ENCODE peak calls at places on chromosomes 4 and X, in five cellular contexts. M, P, B, Z and H are unnamed samples.

GRCh38 chr4:43132010-43132582 is 239.6 kb downstream of the GRXCR1 start:
- DNase-seq in M (peak; percentile 33), P (peak; percentile 87), B (peak; percentile 50), Z (peak; percentile 59), H (no peak)

GRCh38 chr4:34766935-34767859 is 1477.1 kb downstream of the ARAP2 start:
- DNase-seq in B (no peak), P (no peak), Z (no peak), M (no peak), H (no peak)

GRCh38 chrX:63656871-63657580 is 128.0 kb downstream of the ARHGEF9 start:
- DNase-seq in P (no peak), M (no peak), B (no peak), Z (no peak), H (no peak)

GRCh38 chrX:6021316-6022091 is 207.2 kb downstream of the NLGN4X start:
- DNase-seq in M (peak; percentile 2), P (peak; percentile 48), Z (peak; percentile 80), B (no peak), H (no peak)

GRCh38 chr4:87574996-87575395 is 33.3 kb upstream of the DSPP start:
- DNase-seq in P (no peak), M (no peak), B (no peak), Z (no peak), H (no peak)

GRCh38 chrX:25007059-25008053 is 8.4 kb downstream of the ARX start:
- DNase-seq in P (no peak), M (no peak), B (no peak), Z (no peak), H (no peak)

GRCh38 chr4:147362868-147363440 is 117.9 kb upstream of the EDNRA start:
- DNase-seq in Z (no peak), P (no peak), B (no peak), M (no peak), H (no peak)

GRCh38 chr4:95409127-95409526 is 139.6 kb downstream of the UNC5C start:
- DNase-seq in Z (no peak), M (no peak), P (no peak), B (no peak), H (no peak)

GRCh38 chr4:169618286-169618685 is 2.1 kb upstream of the CLCN3 start:
- DNase-seq in P (no peak), Z (no peak), B (no peak), M (no peak), H (no peak)
- TF ChIP-seq CTCF in P (no peak), Z (no peak), B (no peak), M (no peak), H (no peak)

GRCh38 chr4:107317596-107317995 is 281.5 kb upstream of the DKK2 start:
- DNase-seq in B (no peak), Z (peak; percentile 58), P (no peak), M (no peak), H (no peak)

GRCh38 chr4:107315584-107315983 is 279.5 kb upstream of the DKK2 start:
- DNase-seq in M (no peak), P (no peak), Z (no peak), B (no peak), H (no peak)

GRCh38 chr4:107318078-107318477 is 282.0 kb upstream of the DKK2 start:
- DNase-seq in B (no peak), Z (no peak), M (no peak), P (no peak), H (no peak)

GRCh38 chr4:107314156-107314555 is 278.0 kb upstream of the DKK2 start:
- DNase-seq in B (no peak), M (no peak), Z (no peak), P (no peak), H (no peak)

GRCh38 chr4:107312366-107312765 is 276.3 kb upstream of the DKK2 start:
- DNase-seq in Z (no peak), M (no peak), P (no peak), B (no peak), H (no peak)
- TF ChIP-seq CTCF in Z (no peak), M (no peak), P (no peak), B (no peak), H (no peak)

DNA sequence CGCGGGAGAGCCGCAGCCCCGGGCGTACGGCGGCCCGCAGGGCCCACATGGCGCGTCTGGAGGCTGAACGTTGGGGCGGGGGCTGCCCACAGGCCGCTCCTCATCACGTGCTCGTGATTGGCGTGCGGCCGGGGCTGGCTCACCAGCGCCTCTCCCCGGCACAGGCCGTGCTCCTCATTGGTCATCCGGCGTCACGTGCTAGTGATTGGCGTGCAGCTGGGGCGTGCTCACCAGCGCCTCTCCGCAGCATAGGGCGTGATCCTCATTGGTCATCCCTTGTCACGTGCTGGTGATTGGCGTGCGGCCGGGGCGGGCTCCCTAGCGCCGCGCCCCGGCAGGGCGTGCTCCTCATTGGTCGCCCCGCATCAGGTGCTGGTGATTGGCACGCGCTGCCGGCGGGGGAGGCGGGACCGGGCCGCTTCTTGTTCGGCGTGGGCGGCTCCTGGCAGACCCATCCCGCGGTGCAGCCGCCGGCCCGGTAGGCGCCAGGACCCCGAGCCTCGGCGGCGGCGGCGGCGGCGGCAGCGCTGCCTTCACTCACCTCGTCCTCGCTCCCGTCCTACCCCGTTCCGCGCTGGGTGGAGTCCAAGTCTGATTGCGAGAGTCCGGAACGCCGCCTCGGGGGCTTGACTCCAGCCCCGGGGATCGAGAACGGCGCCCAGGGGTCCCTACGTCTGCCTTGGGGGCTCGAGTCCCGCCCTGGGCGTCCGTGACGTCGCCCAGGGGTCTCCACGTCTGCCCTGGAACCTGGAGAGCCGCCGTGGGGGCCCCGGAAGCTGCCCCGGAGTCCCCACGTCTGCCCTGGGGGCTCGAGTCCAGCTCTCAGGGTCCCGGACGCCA is at the start of gene GTPBP6:
- DNase-seq in Z (peak; percentile 99), P (peak; percentile 98), M (peak; percentile 99), B (peak; percentile 100), H (peak; percentile 100)
- TF ChIP-seq CTCF in Z (peak; percentile 37), P (no peak), M (peak; percentile 5), B (no peak), H (peak; percentile 45)

GRCh38 chrX:40542208-40542607 is 38.6 kb upstream of the ATP6AP2 start:
- DNase-seq in M (no peak), B (no peak), Z (no peak), P (peak; percentile 20), H (no peak)
- TF ChIP-seq CTCF in M (peak; percentile 26), B (no peak), Z (peak; percentile 29), P (no peak), H (peak; percentile 11)

DNA sequence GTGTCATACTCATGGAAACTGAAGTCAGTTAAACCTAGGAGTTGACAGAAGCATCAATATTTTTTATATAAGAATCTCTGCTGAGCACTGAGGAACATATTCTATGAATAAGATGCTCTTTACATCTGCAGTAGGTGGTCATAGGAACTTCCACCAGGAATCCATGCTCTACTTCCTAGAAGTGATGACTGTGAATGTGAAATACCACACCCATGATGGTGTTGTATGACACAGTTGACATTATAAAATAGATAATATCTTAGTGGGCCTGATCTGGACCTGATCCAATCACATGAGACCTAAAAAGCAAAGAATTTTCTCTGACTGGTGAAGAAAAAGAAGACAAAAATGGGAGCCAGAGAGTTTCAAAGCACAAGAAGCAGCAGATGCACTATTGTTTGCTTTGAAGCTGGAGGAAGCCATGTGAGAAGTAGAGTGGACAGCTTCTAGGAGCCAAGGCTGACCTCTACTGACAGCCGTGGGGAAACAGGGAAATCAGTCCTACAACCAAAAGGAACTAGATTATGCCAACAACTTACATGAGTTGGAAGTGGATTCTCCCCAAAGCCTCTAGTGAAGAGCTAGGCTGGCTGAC is 68.6 kb upstream of the HS3ST1 start:
- DNase-seq in M (no peak), B (no peak), P (no peak), Z (no peak), H (no peak)
- TF ChIP-seq CTCF in M (peak; percentile 33), B (no peak), P (no peak), Z (no peak), H (peak; percentile 37)

GRCh38 chr4:53804719-53805118 is 213.4 kb upstream of the LNX1 start:
- DNase-seq in B (peak; percentile 47), Z (peak; percentile 2), M (peak; percentile 19), P (no peak), H (no peak)
- TF ChIP-seq CTCF in B (peak; percentile 32), Z (peak; percentile 32), M (peak; percentile 77), P (peak; percentile 22), H (peak; percentile 63)